ENCODE peak calls at places on chromosome 1, in eight cellular contexts. K is OCI-LY7, E is endothelial cell of umbilical vein, J is mucosa of descending colon, B is PC-3, R is tibial nerve, V is esophagus squamous epithelium, D is mesendoderm. X is an unnamed sample.

GRCh38 chr1:230163205-230163604 is 96.2 kb downstream of the GALNT2 start:
- DNase-seq in K (no peak), E (no peak), J (no peak), B (peak; percentile 22), R (peak; percentile 39), V (no peak), D (no peak), X (no peak)

GRCh38 chr1:222026280-222026679 is 284.4 kb upstream of the DUSP10 start:
- DNase-seq in K (no peak), E (no peak), J (no peak), B (no peak), R (no peak), V (no peak), D (no peak), X (no peak)

GRCh38 chr1:45535988-45536766 is 14.4 kb upstream of the AKR1A1 start:
- DNase-seq in K (no peak), E (no peak), J (no peak), B (peak; percentile 54), R (no peak), V (no peak), D (no peak), X (no peak)

GRCh38 chr1:24386241-24386640 is 27.3 kb downstream of the STPG1 start:
- DNase-seq in K (no peak), E (no peak), J (no peak), B (no peak), R (no peak), V (no peak), D (no peak), X (no peak)

GRCh38 chr1:240415532-240415931 is 196.4 kb downstream of the GREM2 start:
- DNase-seq in K (no peak), E (no peak), J (no peak), B (peak; percentile 85), R (no peak), V (no peak), D (no peak), X (no peak)

GRCh38 chr1:241972703-241973375 is 15.3 kb downstream of the BECN2 start:
- DNase-seq in K (no peak), E (no peak), J (no peak), B (no peak), R (no peak), V (no peak), D (peak; percentile 94), X (no peak)

GRCh38 chr1:236354330-236355147 is 39.5 kb upstream of the EDARADD start:
- DNase-seq in K (no peak), E (no peak), J (no peak), B (no peak), R (no peak), V (no peak), D (no peak), X (no peak)

GRCh38 chr1:117335376-117336086 is 31.7 kb upstream of the MAN1A2 start:
- DNase-seq in K (no peak), E (no peak), J (no peak), B (no peak), R (no peak), V (no peak), D (no peak), X (no peak)

GRCh38 chr1:170692866-170693575 is 29.1 kb downstream of the PRRX1 start:
- DNase-seq in K (no peak), E (peak; percentile 64), J (no peak), B (no peak), R (no peak), V (no peak), D (no peak), X (no peak)

GRCh38 chr1:6268431-6268830 is 7.5 kb upstream of the GPR153 start:
- DNase-seq in K (no peak), E (no peak), J (no peak), B (no peak), R (no peak), V (no peak), D (peak; percentile 33), X (no peak)

GRCh38 chr1:108590947-108591346 is 31.0 kb downstream of the EEIG2 start:
- DNase-seq in K (no peak), E (peak; percentile 97), J (no peak), B (peak; percentile 78), R (no peak), V (no peak), D (no peak), X (no peak)

GRCh38 chr1:113874017-113874879 is 2.7 kb upstream of the PTPN22 start:
- DNase-seq in K (peak; percentile 68), E (peak; percentile 32), J (no peak), B (peak; percentile 61), R (no peak), V (no peak), D (peak; percentile 48), X (no peak)

GRCh38 chr1:143691400-143691891 is 280.3 kb downstream of the FAM72C start:
- DNase-seq in K (no peak), E (no peak), J (no peak), B (peak; percentile 11), R (no peak), V (no peak), D (peak; percentile 47), X (no peak)

GRCh38 chr1:31549807-31550620 is 26.3 kb upstream of the TINAGL1 start:
- DNase-seq in K (no peak), E (peak; percentile 47), J (no peak), B (peak; percentile 80), R (no peak), V (no peak), D (no peak), X (no peak)

GRCh38 chr1:61453111-61453961 is 271.6 kb downstream of the TM2D1 start:
- DNase-seq in K (peak; percentile 69), E (peak; percentile 97), J (peak; percentile 76), B (peak; percentile 83), R (peak; percentile 97), V (peak; percentile 51), D (peak; percentile 97), X (peak; percentile 87)

GRCh38 chr1:30382496-30382895 is 340.9 kb downstream of the MATN1 start:
- DNase-seq in K (no peak), E (no peak), J (no peak), B (no peak), R (no peak), V (no peak), D (no peak), X (no peak)

GRCh38 chr1:206867261-206867660 is 1.8 kb downstream of the IL20 start:
- DNase-seq in K (no peak), E (no peak), J (no peak), B (peak; percentile 72), R (no peak), V (no peak), D (no peak), X (no peak)

GRCh38 chr1:241990040-241990439 is 8.9 kb downstream of the MAP1LC3C start:
- DNase-seq in K (no peak), E (no peak), J (peak; percentile 70), B (peak; percentile 97), R (peak; percentile 87), V (no peak), D (peak; percentile 91), X (peak; percentile 77)

GRCh38 chr1:52423771-52424170 is 19.4 kb downstream of the PRPF38A start:
- DNase-seq in K (no peak), E (no peak), J (no peak), B (no peak), R (no peak), V (no peak), D (peak; percentile 22), X (no peak)

GRCh38 chr1:21491483-21492170 is 17.6 kb upstream of the ALPL start:
- DNase-seq in K (no peak), E (no peak), J (no peak), B (no peak), R (no peak), V (no peak), D (peak; percentile 82), X (no peak)

GRCh38 chr1:220139966-220140365 is 46.0 kb downstream of the IARS2 start:
- DNase-seq in K (no peak), E (no peak), J (no peak), B (no peak), R (no peak), V (no peak), D (no peak), X (no peak)
- H3K36me3 ChIP-seq in K (peaks cover 84% of the 10 kb centered on the region), E (peaks cover 7% of the 10 kb centered on the region), J (no peaks in the 10 kb centered on the region), B (peaks cover 53% of the 10 kb centered on the region), R (no peaks in the 10 kb centered on the region), V (no peaks in the 10 kb centered on the region), D (no peaks in the 10 kb centered on the region), X (peaks cover 56% of the 10 kb centered on the region)

GRCh38 chr1:203662821-203663220 is 36.2 kb downstream of the ATP2B4 start:
- DNase-seq in K (no peak), E (no peak), J (no peak), B (no peak), R (no peak), V (no peak), D (no peak), X (no peak)
- H3K4me1 ChIP-seq in K (no peaks in the 10 kb centered on the region), E (peaks cover 19% of the 10 kb centered on the region), J (peaks cover 2% of the 10 kb centered on the region), B (peaks cover 36% of the 10 kb centered on the region), R (peaks cover 63% of the 10 kb centered on the region), V (peaks cover 81% of the 10 kb centered on the region), D (no peaks in the 10 kb centered on the region), X (peaks cover 92% of the 10 kb centered on the region)

DNA sequence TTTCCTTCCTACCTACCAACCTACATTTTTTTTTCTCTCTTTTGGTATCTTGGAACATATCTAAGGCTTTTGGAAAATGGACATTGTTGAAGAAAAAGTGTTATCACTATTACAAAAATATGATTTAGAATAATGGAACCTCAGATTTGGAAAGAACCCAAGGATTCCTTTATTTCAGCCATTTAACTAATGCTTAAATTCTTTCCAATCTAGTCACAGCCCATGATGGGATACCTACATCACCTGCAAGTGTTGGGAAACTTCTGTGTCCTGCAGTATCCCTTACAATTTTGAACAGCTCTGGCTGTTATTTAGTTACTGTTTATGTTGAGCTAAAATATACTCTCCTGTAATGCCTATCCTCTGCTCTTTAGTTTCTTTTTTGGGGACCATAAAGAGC is 22.3 kb upstream of the APOBEC4 start:
- DNase-seq in K (no peak), E (no peak), J (no peak), B (no peak), R (no peak), V (no peak), D (no peak), X (no peak)
- H3K36me3 ChIP-seq in K (no peaks in the 10 kb centered on the region), E (no peaks in the 10 kb centered on the region), J (no peaks in the 10 kb centered on the region), B (no peaks in the 10 kb centered on the region), R (no peaks in the 10 kb centered on the region), V (no peaks in the 10 kb centered on the region), D (no peaks in the 10 kb centered on the region), X (no peaks in the 10 kb centered on the region)

DNA sequence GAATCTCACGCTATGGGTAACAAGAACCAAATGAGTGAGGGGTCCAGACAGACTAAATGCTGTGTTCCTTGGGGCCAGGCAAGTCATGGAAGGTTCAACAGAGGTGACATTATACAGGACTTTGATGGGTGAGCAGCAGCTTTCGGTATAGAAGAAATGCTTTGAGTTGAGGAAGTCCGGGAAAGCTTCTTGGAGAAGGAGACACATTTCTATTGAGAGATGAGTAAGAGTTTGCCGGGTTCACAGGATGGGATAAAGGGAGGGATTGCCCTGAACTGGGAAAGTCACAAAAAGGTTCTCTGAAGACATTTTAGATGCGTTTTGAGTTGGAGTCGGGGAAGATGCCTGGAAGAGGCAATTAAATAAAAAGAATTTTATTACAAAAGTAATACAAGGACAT is 580 bp upstream of the AZIN2 start:
- DNase-seq in K (no peak), E (no peak), J (no peak), B (no peak), R (no peak), V (no peak), D (no peak), X (no peak)
- H3K4me1 ChIP-seq in K (peaks cover 11% of the 10 kb centered on the region), E (peaks cover 10% of the 10 kb centered on the region), J (no peaks in the 10 kb centered on the region), B (peaks cover 12% of the 10 kb centered on the region), R (peaks cover 28% of the 10 kb centered on the region), V (peaks cover 27% of the 10 kb centered on the region), D (no peaks in the 10 kb centered on the region), X (peaks cover 21% of the 10 kb centered on the region)

DNA sequence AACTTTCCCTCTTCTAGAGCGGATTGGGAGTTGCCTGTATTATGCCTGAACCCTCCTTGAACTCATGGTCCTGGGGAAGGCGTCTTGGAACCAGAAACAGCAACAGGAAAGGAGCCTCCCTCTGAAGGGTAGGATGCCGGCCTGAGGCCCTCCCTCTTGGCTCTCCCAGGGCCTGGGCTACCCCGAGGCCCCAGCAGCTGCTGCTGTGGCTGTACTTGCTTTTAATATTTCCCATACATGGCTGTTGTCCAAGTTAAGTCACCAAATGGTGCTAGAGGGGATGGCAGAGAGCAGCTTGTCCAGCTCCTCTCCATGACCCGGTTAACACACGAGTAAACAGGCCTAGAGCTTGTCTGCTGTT is 10.5 kb downstream of the CHRNB2 start:
- DNase-seq in K (no peak), E (no peak), J (no peak), B (no peak), R (no peak), V (no peak), D (no peak), X (peak; percentile 34)
- H3K36me3 ChIP-seq in K (peaks cover 53% of the 10 kb centered on the region), E (peaks cover 17% of the 10 kb centered on the region), J (peaks cover 4% of the 10 kb centered on the region), B (peaks cover 32% of the 10 kb centered on the region), R (no peaks in the 10 kb centered on the region), V (peaks cover 9% of the 10 kb centered on the region), D (peaks cover 10% of the 10 kb centered on the region), X (peaks cover 46% of the 10 kb centered on the region)

X was measured in left ventricle myocardium inferior.